ENCODE peak calls at places on chromosomes 3 and 15, in ten cellular contexts. One of them, this sample, is unnamed. For H3K36me3, the result is how much of the 10 kb centered on the place peaks cover.

GRCh38 chr3:8371955-8372600 is 129.5 kb upstream of the LMCD1 start:
- DNase-seq in neural progenitor cell: no peak
- DNase-seq in suprapubic skin: no peak
- DNase-seq in neuronal stem cell: no peak
- DNase-seq in Peyer's patch: no peak
- DNase-seq in SJSA1: no peak
- DNase-seq in thoracic aorta: no peak
- DNase-seq in HepG2: peak
- DNase-seq in cardiac muscle cell: peak
- DNase-seq in right lobe of liver: no peak
- DNase-seq in this sample: no peak

GRCh38 chr3:9257092-9257491 is 7.6 kb upstream of the SRGAP3 start:
- DNase-seq in neural progenitor cell: no peak
- DNase-seq in suprapubic skin: no peak
- DNase-seq in neuronal stem cell: no peak
- DNase-seq in Peyer's patch: no peak
- DNase-seq in SJSA1: no peak
- DNase-seq in thoracic aorta: no peak
- DNase-seq in HepG2: no peak
- DNase-seq in cardiac muscle cell: no peak
- DNase-seq in right lobe of liver: no peak
- DNase-seq in this sample: no peak

GRCh38 chr3:65672876-65673815 is 365.6 kb downstream of the MAGI1 start:
- DNase-seq in neural progenitor cell: peak
- DNase-seq in suprapubic skin: no peak
- DNase-seq in neuronal stem cell: peak
- DNase-seq in Peyer's patch: peak
- DNase-seq in SJSA1: peak
- DNase-seq in thoracic aorta: no peak
- DNase-seq in HepG2: peak
- DNase-seq in cardiac muscle cell: peak
- DNase-seq in right lobe of liver: peak
- DNase-seq in this sample: peak

GRCh38 chr15:44181410-44181809 is 13.7 kb downstream of the FRMD5 start:
- DNase-seq in neural progenitor cell: no peak
- DNase-seq in suprapubic skin: no peak
- DNase-seq in neuronal stem cell: no peak
- DNase-seq in Peyer's patch: no peak
- DNase-seq in SJSA1: no peak
- DNase-seq in thoracic aorta: no peak
- DNase-seq in HepG2: no peak
- DNase-seq in cardiac muscle cell: no peak
- DNase-seq in right lobe of liver: no peak
- DNase-seq in this sample: no peak

GRCh38 chr15:36924076-36924475 is 176.3 kb downstream of the MEIS2 start:
- DNase-seq in neural progenitor cell: no peak
- DNase-seq in suprapubic skin: no peak
- DNase-seq in neuronal stem cell: no peak
- DNase-seq in Peyer's patch: no peak
- DNase-seq in SJSA1: no peak
- DNase-seq in thoracic aorta: no peak
- DNase-seq in HepG2: no peak
- DNase-seq in cardiac muscle cell: no peak
- DNase-seq in right lobe of liver: no peak
- DNase-seq in this sample: no peak

GRCh38 chr15:62491642-62492041 is 326.6 kb upstream of the C2CD4B start:
- DNase-seq in neural progenitor cell: no peak
- DNase-seq in suprapubic skin: no peak
- DNase-seq in neuronal stem cell: no peak
- DNase-seq in Peyer's patch: no peak
- DNase-seq in SJSA1: no peak
- DNase-seq in thoracic aorta: no peak
- DNase-seq in HepG2: peak
- DNase-seq in cardiac muscle cell: peak
- DNase-seq in right lobe of liver: no peak
- DNase-seq in this sample: no peak

GRCh38 chr3:149371001-149371722 is 6.3 kb downstream of the TM4SF1 start:
- DNase-seq in neural progenitor cell: peak
- DNase-seq in suprapubic skin: no peak
- DNase-seq in neuronal stem cell: no peak
- DNase-seq in Peyer's patch: no peak
- DNase-seq in SJSA1: no peak
- DNase-seq in thoracic aorta: no peak
- DNase-seq in HepG2: peak
- DNase-seq in cardiac muscle cell: peak
- DNase-seq in right lobe of liver: no peak
- DNase-seq in this sample: no peak

GRCh38 chr3:72820405-72820804 is 27.8 kb downstream of the SHQ1 start:
- DNase-seq in neural progenitor cell: no peak
- DNase-seq in suprapubic skin: no peak
- DNase-seq in neuronal stem cell: no peak
- DNase-seq in Peyer's patch: no peak
- DNase-seq in SJSA1: peak
- DNase-seq in thoracic aorta: no peak
- DNase-seq in HepG2: no peak
- DNase-seq in cardiac muscle cell: peak
- DNase-seq in right lobe of liver: no peak
- DNase-seq in this sample: peak

GRCh38 chr3:152316318-152316717 is 47.6 kb downstream of the MBNL1 start:
- DNase-seq in neural progenitor cell: no peak
- DNase-seq in suprapubic skin: no peak
- DNase-seq in neuronal stem cell: no peak
- DNase-seq in Peyer's patch: no peak
- DNase-seq in SJSA1: no peak
- DNase-seq in thoracic aorta: no peak
- DNase-seq in HepG2: no peak
- DNase-seq in cardiac muscle cell: no peak
- DNase-seq in right lobe of liver: no peak
- DNase-seq in this sample: no peak

GRCh38 chr3:152313430-152313829 is 44.7 kb downstream of the MBNL1 start:
- DNase-seq in neural progenitor cell: no peak
- DNase-seq in suprapubic skin: no peak
- DNase-seq in neuronal stem cell: no peak
- DNase-seq in Peyer's patch: no peak
- DNase-seq in SJSA1: no peak
- DNase-seq in thoracic aorta: no peak
- DNase-seq in HepG2: no peak
- DNase-seq in cardiac muscle cell: no peak
- DNase-seq in right lobe of liver: no peak
- DNase-seq in this sample: no peak

GRCh38 chr3:152315623-152316022 is 46.9 kb downstream of the MBNL1 start:
- DNase-seq in neural progenitor cell: no peak
- DNase-seq in suprapubic skin: no peak
- DNase-seq in neuronal stem cell: no peak
- DNase-seq in Peyer's patch: no peak
- DNase-seq in SJSA1: no peak
- DNase-seq in thoracic aorta: no peak
- DNase-seq in HepG2: no peak
- DNase-seq in cardiac muscle cell: peak
- DNase-seq in right lobe of liver: no peak
- DNase-seq in this sample: no peak

GRCh38 chr3:152314677-152315353 is 46.1 kb downstream of the MBNL1 start:
- DNase-seq in neural progenitor cell: no peak
- DNase-seq in suprapubic skin: no peak
- DNase-seq in neuronal stem cell: no peak
- DNase-seq in Peyer's patch: no peak
- DNase-seq in SJSA1: no peak
- DNase-seq in thoracic aorta: no peak
- DNase-seq in HepG2: peak
- DNase-seq in cardiac muscle cell: peak
- DNase-seq in right lobe of liver: no peak
- DNase-seq in this sample: no peak

DNA sequence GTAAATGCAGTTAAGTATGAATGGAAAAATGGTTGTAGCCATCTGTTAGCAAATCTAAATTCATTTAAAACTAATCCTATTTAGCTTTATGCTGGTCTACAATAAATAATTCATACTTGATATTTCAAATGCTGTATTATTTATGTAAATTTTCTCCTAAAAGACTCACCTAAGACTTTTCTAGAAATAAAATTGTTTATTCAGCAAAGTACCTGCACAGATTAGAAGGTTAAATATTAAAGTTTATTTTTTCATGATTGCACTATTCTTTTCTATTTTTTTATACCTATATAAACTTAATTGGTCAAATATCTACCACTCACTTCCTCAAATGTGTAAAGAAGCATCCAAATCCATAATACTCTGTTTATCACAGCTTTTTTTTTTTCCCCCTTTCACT is 45.2 kb downstream of the MBNL1 start:
- DNase-seq in neural progenitor cell: no peak
- DNase-seq in suprapubic skin: no peak
- DNase-seq in neuronal stem cell: no peak
- DNase-seq in Peyer's patch: no peak
- DNase-seq in SJSA1: no peak
- DNase-seq in thoracic aorta: no peak
- DNase-seq in HepG2: no peak
- DNase-seq in cardiac muscle cell: no peak
- DNase-seq in right lobe of liver: no peak
- DNase-seq in this sample: no peak
- H3K36me3 ChIP-seq in neural progenitor cell: under half
- H3K36me3 ChIP-seq in suprapubic skin: under half
- H3K36me3 ChIP-seq in neuronal stem cell: under half
- H3K36me3 ChIP-seq in Peyer's patch: under half
- H3K36me3 ChIP-seq in SJSA1: under half
- H3K36me3 ChIP-seq in thoracic aorta: under half
- H3K36me3 ChIP-seq in HepG2: under half
- H3K36me3 ChIP-seq in cardiac muscle cell: under half
- H3K36me3 ChIP-seq in right lobe of liver: under half
- H3K36me3 ChIP-seq in this sample: under half

GRCh38 chr15:90947577-90948357 is 6.9 kb upstream of the RCCD1 start:
- DNase-seq in neural progenitor cell: no peak
- DNase-seq in suprapubic skin: peak
- DNase-seq in neuronal stem cell: no peak
- DNase-seq in Peyer's patch: no peak
- DNase-seq in SJSA1: no peak
- DNase-seq in thoracic aorta: no peak
- DNase-seq in HepG2: no peak
- DNase-seq in cardiac muscle cell: no peak
- DNase-seq in right lobe of liver: no peak
- DNase-seq in this sample: no peak

GRCh38 chr15:90950676-90951075 is 4.0 kb upstream of the RCCD1 start:
- DNase-seq in neural progenitor cell: no peak
- DNase-seq in suprapubic skin: no peak
- DNase-seq in neuronal stem cell: no peak
- DNase-seq in Peyer's patch: no peak
- DNase-seq in SJSA1: no peak
- DNase-seq in thoracic aorta: no peak
- DNase-seq in HepG2: no peak
- DNase-seq in cardiac muscle cell: no peak
- DNase-seq in right lobe of liver: no peak
- DNase-seq in this sample: no peak

GRCh38 chr15:90948506-90948905 is 6.2 kb upstream of the RCCD1 start:
- DNase-seq in neural progenitor cell: no peak
- DNase-seq in suprapubic skin: no peak
- DNase-seq in neuronal stem cell: no peak
- DNase-seq in Peyer's patch: no peak
- DNase-seq in SJSA1: no peak
- DNase-seq in thoracic aorta: no peak
- DNase-seq in HepG2: no peak
- DNase-seq in cardiac muscle cell: no peak
- DNase-seq in right lobe of liver: peak
- DNase-seq in this sample: no peak

GRCh38 chr15:90952901-90953677 is 1.6 kb upstream of the RCCD1 start:
- DNase-seq in neural progenitor cell: no peak
- DNase-seq in suprapubic skin: no peak
- DNase-seq in neuronal stem cell: no peak
- DNase-seq in Peyer's patch: no peak
- DNase-seq in SJSA1: no peak
- DNase-seq in thoracic aorta: no peak
- DNase-seq in HepG2: no peak
- DNase-seq in cardiac muscle cell: no peak
- DNase-seq in right lobe of liver: peak
- DNase-seq in this sample: no peak

GRCh38 chr15:90949979-90950675 is 4.6 kb upstream of the RCCD1 start:
- DNase-seq in neural progenitor cell: no peak
- DNase-seq in suprapubic skin: no peak
- DNase-seq in neuronal stem cell: no peak
- DNase-seq in Peyer's patch: no peak
- DNase-seq in SJSA1: no peak
- DNase-seq in thoracic aorta: no peak
- DNase-seq in HepG2: no peak
- DNase-seq in cardiac muscle cell: no peak
- DNase-seq in right lobe of liver: peak
- DNase-seq in this sample: no peak
- H3K27ac ChIP-seq in neural progenitor cell: no peak
- H3K27ac ChIP-seq in suprapubic skin: no peak
- H3K27ac ChIP-seq in neuronal stem cell: no peak
- H3K27ac ChIP-seq in Peyer's patch: no peak
- H3K27ac ChIP-seq in SJSA1: no peak
- H3K27ac ChIP-seq in thoracic aorta: no peak
- H3K27ac ChIP-seq in HepG2: no peak
- H3K27ac ChIP-seq in cardiac muscle cell: no peak
- H3K27ac ChIP-seq in right lobe of liver: no peak
- H3K27ac ChIP-seq in this sample: no peak

GRCh38 chr15:100988297-100988696 is 69.1 kb downstream of the LRRK1 start:
- DNase-seq in neural progenitor cell: no peak
- DNase-seq in suprapubic skin: no peak
- DNase-seq in neuronal stem cell: no peak
- DNase-seq in Peyer's patch: no peak
- DNase-seq in SJSA1: no peak
- DNase-seq in thoracic aorta: no peak
- DNase-seq in HepG2: no peak
- DNase-seq in cardiac muscle cell: no peak
- DNase-seq in right lobe of liver: no peak
- DNase-seq in this sample: no peak

GRCh38 chr15:100987143-100987542 is 68.0 kb downstream of the LRRK1 start:
- DNase-seq in neural progenitor cell: no peak
- DNase-seq in suprapubic skin: no peak
- DNase-seq in neuronal stem cell: no peak
- DNase-seq in Peyer's patch: peak
- DNase-seq in SJSA1: no peak
- DNase-seq in thoracic aorta: no peak
- DNase-seq in HepG2: no peak
- DNase-seq in cardiac muscle cell: peak
- DNase-seq in right lobe of liver: no peak
- DNase-seq in this sample: no peak

GRCh38 chr15:100988874-100989273 is 69.7 kb downstream of the LRRK1 start:
- DNase-seq in neural progenitor cell: no peak
- DNase-seq in suprapubic skin: no peak
- DNase-seq in neuronal stem cell: no peak
- DNase-seq in Peyer's patch: no peak
- DNase-seq in SJSA1: no peak
- DNase-seq in thoracic aorta: no peak
- DNase-seq in HepG2: no peak
- DNase-seq in cardiac muscle cell: no peak
- DNase-seq in right lobe of liver: no peak
- DNase-seq in this sample: no peak

GRCh38 chr15:100985401-100985800 is 66.2 kb downstream of the LRRK1 start:
- DNase-seq in neural progenitor cell: no peak
- DNase-seq in suprapubic skin: no peak
- DNase-seq in neuronal stem cell: no peak
- DNase-seq in Peyer's patch: no peak
- DNase-seq in SJSA1: no peak
- DNase-seq in thoracic aorta: no peak
- DNase-seq in HepG2: no peak
- DNase-seq in cardiac muscle cell: no peak
- DNase-seq in right lobe of liver: no peak
- DNase-seq in this sample: no peak

DNA sequence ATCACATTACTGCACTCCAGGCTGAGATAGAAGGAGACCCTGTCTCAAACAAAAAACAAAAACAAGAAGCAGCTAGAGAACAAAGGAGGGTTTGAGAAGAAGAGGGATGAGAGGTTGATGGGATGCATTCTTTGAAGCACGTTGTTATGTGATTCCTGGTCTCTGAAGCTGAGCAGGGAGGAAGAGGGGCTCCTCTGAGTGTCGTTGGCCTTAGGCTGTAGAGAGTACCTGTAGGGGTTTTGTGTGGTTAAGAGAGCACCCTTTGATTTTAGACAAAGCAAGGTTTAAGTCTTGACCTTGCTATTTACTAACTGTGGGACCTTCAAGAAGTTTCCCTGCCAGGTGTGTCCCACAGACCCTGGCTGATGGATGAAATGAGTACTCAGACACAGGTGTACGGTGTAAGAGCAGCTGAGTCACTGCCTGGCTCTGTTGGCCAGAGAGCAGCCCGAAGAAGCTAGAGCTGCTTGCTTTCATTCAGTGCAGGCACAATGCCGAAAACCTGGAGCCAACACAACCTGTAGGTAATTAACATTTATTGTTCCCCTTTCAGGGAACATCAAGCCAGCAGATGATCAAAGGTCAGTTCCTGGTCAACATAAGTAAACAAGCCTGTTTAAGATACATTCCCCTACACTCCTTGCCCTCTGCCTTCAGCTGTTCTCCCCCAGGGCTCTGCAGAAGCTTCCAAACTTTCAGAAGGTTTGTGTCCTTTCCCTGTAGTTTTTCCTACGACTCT is 67.2 kb downstream of the LRRK1 start:
- DNase-seq in neural progenitor cell: no peak
- DNase-seq in suprapubic skin: no peak
- DNase-seq in neuronal stem cell: no peak
- DNase-seq in Peyer's patch: peak
- DNase-seq in SJSA1: no peak
- DNase-seq in thoracic aorta: no peak
- DNase-seq in HepG2: no peak
- DNase-seq in cardiac muscle cell: no peak
- DNase-seq in right lobe of liver: no peak
- DNase-seq in this sample: no peak
- H3K4me3 ChIP-seq in neural progenitor cell: no peak
- H3K4me3 ChIP-seq in suprapubic skin: no peak
- H3K4me3 ChIP-seq in neuronal stem cell: no peak
- H3K4me3 ChIP-seq in Peyer's patch: no peak
- H3K4me3 ChIP-seq in SJSA1: no peak
- H3K4me3 ChIP-seq in thoracic aorta: no peak
- H3K4me3 ChIP-seq in HepG2: no peak
- H3K4me3 ChIP-seq in cardiac muscle cell: no peak
- H3K4me3 ChIP-seq in right lobe of liver: no peak
- H3K4me3 ChIP-seq in this sample: no peak

GRCh38 chr3:25618043-25618442 is 46.7 kb downstream of the TOP2B start:
- DNase-seq in neural progenitor cell: no peak
- DNase-seq in suprapubic skin: no peak
- DNase-seq in neuronal stem cell: no peak
- DNase-seq in Peyer's patch: no peak
- DNase-seq in SJSA1: no peak
- DNase-seq in thoracic aorta: no peak
- DNase-seq in HepG2: no peak
- DNase-seq in cardiac muscle cell: no peak
- DNase-seq in right lobe of liver: no peak
- DNase-seq in this sample: no peak
- H3K36me3 ChIP-seq in neural progenitor cell: under half
- H3K36me3 ChIP-seq in suprapubic skin: half or more
- H3K36me3 ChIP-seq in neuronal stem cell: under half
- H3K36me3 ChIP-seq in Peyer's patch: under half
- H3K36me3 ChIP-seq in SJSA1: under half
- H3K36me3 ChIP-seq in thoracic aorta: under half
- H3K36me3 ChIP-seq in HepG2: under half
- H3K36me3 ChIP-seq in cardiac muscle cell: half or more
- H3K36me3 ChIP-seq in right lobe of liver: under half
- H3K36me3 ChIP-seq in this sample: under half